ENCODE peak calls at places on chromosomes 3 and 15, in eight cellular contexts. One of them, this sample, is unnamed.

GRCh38 chr3:126356373-126357298 is 572 bp downstream of the KLF15 start:
- DNase-seq in NCI-H82: peak; percentile 72
- DNase-seq in NCI-H1930: no peak
- DNase-seq in activated gamma-delta T cell treated with Interleukin-2 at 50 U/mL for 16 hours: no peak
- DNase-seq in coronary artery: peak; percentile 86
- DNase-seq in A549: no peak
- DNase-seq in stimulated activated CD4-positive, alpha-beta T cell treated with anti-CD3 and anti-CD28 coated beads, Interleukin-15, amount 100 ng/mL, for 1 hour: no peak
- DNase-seq in activated B cell treated with CpG ODN at 0.5 μM for 24 hours: peak; percentile 24
- DNase-seq in this sample: no peak

GRCh38 chr3:155960060-155960459 is 89.6 kb downstream of the GMPS start:
- DNase-seq in NCI-H82: no peak
- DNase-seq in NCI-H1930: no peak
- DNase-seq in activated gamma-delta T cell treated with Interleukin-2 at 50 U/mL for 16 hours: no peak
- DNase-seq in coronary artery: no peak
- DNase-seq in A549: no peak
- DNase-seq in stimulated activated CD4-positive, alpha-beta T cell treated with anti-CD3 and anti-CD28 coated beads, Interleukin-15, amount 100 ng/mL, for 1 hour: no peak
- DNase-seq in activated B cell treated with CpG ODN at 0.5 μM for 24 hours: no peak
- DNase-seq in this sample: no peak

GRCh38 chr3:150083653-150084037 is 113.0 kb upstream of the PFN2 start:
- DNase-seq in NCI-H82: no peak
- DNase-seq in NCI-H1930: no peak
- DNase-seq in activated gamma-delta T cell treated with Interleukin-2 at 50 U/mL for 16 hours: no peak
- DNase-seq in coronary artery: no peak
- DNase-seq in A549: no peak
- DNase-seq in stimulated activated CD4-positive, alpha-beta T cell treated with anti-CD3 and anti-CD28 coated beads, Interleukin-15, amount 100 ng/mL, for 1 hour: no peak
- DNase-seq in activated B cell treated with CpG ODN at 0.5 μM for 24 hours: no peak
- DNase-seq in this sample: no peak

GRCh38 chr3:118884748-118885206 is 149.9 kb downstream of the IGSF11 start:
- DNase-seq in NCI-H82: peak; percentile 87
- DNase-seq in NCI-H1930: peak; percentile 49
- DNase-seq in activated gamma-delta T cell treated with Interleukin-2 at 50 U/mL for 16 hours: peak; percentile 73
- DNase-seq in coronary artery: no peak
- DNase-seq in A549: peak; percentile 40
- DNase-seq in stimulated activated CD4-positive, alpha-beta T cell treated with anti-CD3 and anti-CD28 coated beads, Interleukin-15, amount 100 ng/mL, for 1 hour: peak; percentile 71
- DNase-seq in activated B cell treated with CpG ODN at 0.5 μM for 24 hours: peak; percentile 44
- DNase-seq in this sample: peak; percentile 15

GRCh38 chr3:14867936-14868570 is 49.3 kb downstream of the FGD5 start:
- DNase-seq in NCI-H82: no peak
- DNase-seq in NCI-H1930: no peak
- DNase-seq in activated gamma-delta T cell treated with Interleukin-2 at 50 U/mL for 16 hours: no peak
- DNase-seq in coronary artery: no peak
- DNase-seq in A549: no peak
- DNase-seq in stimulated activated CD4-positive, alpha-beta T cell treated with anti-CD3 and anti-CD28 coated beads, Interleukin-15, amount 100 ng/mL, for 1 hour: no peak
- DNase-seq in activated B cell treated with CpG ODN at 0.5 μM for 24 hours: no peak
- DNase-seq in this sample: no peak

GRCh38 chr3:9994086-9994844 is 7.6 kb upstream of the EMC3 start:
- DNase-seq in NCI-H82: no peak
- DNase-seq in NCI-H1930: no peak
- DNase-seq in activated gamma-delta T cell treated with Interleukin-2 at 50 U/mL for 16 hours: no peak
- DNase-seq in coronary artery: no peak
- DNase-seq in A549: no peak
- DNase-seq in stimulated activated CD4-positive, alpha-beta T cell treated with anti-CD3 and anti-CD28 coated beads, Interleukin-15, amount 100 ng/mL, for 1 hour: no peak
- DNase-seq in activated B cell treated with CpG ODN at 0.5 μM for 24 hours: no peak
- DNase-seq in this sample: no peak

GRCh38 chr15:35471024-35471423 is 74.9 kb downstream of the DPH6 start:
- DNase-seq in NCI-H82: no peak
- DNase-seq in NCI-H1930: no peak
- DNase-seq in activated gamma-delta T cell treated with Interleukin-2 at 50 U/mL for 16 hours: no peak
- DNase-seq in coronary artery: no peak
- DNase-seq in A549: no peak
- DNase-seq in stimulated activated CD4-positive, alpha-beta T cell treated with anti-CD3 and anti-CD28 coated beads, Interleukin-15, amount 100 ng/mL, for 1 hour: no peak
- DNase-seq in activated B cell treated with CpG ODN at 0.5 μM for 24 hours: no peak
- DNase-seq in this sample: no peak

GRCh38 chr3:32421991-32422859 is 30.6 kb downstream of the CMTM7 start:
- DNase-seq in NCI-H82: no peak
- DNase-seq in NCI-H1930: no peak
- DNase-seq in activated gamma-delta T cell treated with Interleukin-2 at 50 U/mL for 16 hours: no peak
- DNase-seq in coronary artery: peak; percentile 90
- DNase-seq in A549: peak; percentile 10
- DNase-seq in stimulated activated CD4-positive, alpha-beta T cell treated with anti-CD3 and anti-CD28 coated beads, Interleukin-15, amount 100 ng/mL, for 1 hour: no peak
- DNase-seq in activated B cell treated with CpG ODN at 0.5 μM for 24 hours: no peak
- DNase-seq in this sample: peak; percentile 57

GRCh38 chr3:53146319-53146868 is 14.6 kb upstream of the PRKCD start:
- DNase-seq in NCI-H82: no peak
- DNase-seq in NCI-H1930: no peak
- DNase-seq in activated gamma-delta T cell treated with Interleukin-2 at 50 U/mL for 16 hours: no peak
- DNase-seq in coronary artery: no peak
- DNase-seq in A549: no peak
- DNase-seq in stimulated activated CD4-positive, alpha-beta T cell treated with anti-CD3 and anti-CD28 coated beads, Interleukin-15, amount 100 ng/mL, for 1 hour: no peak
- DNase-seq in activated B cell treated with CpG ODN at 0.5 μM for 24 hours: no peak
- DNase-seq in this sample: no peak

GRCh38 chr15:92812271-92812670 is 87.9 kb upstream of the CHD2 start:
- DNase-seq in NCI-H82: no peak
- DNase-seq in NCI-H1930: no peak
- DNase-seq in activated gamma-delta T cell treated with Interleukin-2 at 50 U/mL for 16 hours: no peak
- DNase-seq in coronary artery: no peak
- DNase-seq in A549: no peak
- DNase-seq in stimulated activated CD4-positive, alpha-beta T cell treated with anti-CD3 and anti-CD28 coated beads, Interleukin-15, amount 100 ng/mL, for 1 hour: no peak
- DNase-seq in activated B cell treated with CpG ODN at 0.5 μM for 24 hours: no peak
- DNase-seq in this sample: no peak

GRCh38 chr15:85142324-85142723 is 160.7 kb downstream of the PDE8A start:
- DNase-seq in NCI-H82: no peak
- DNase-seq in NCI-H1930: no peak
- DNase-seq in activated gamma-delta T cell treated with Interleukin-2 at 50 U/mL for 16 hours: no peak
- DNase-seq in coronary artery: no peak
- DNase-seq in A549: no peak
- DNase-seq in stimulated activated CD4-positive, alpha-beta T cell treated with anti-CD3 and anti-CD28 coated beads, Interleukin-15, amount 100 ng/mL, for 1 hour: no peak
- DNase-seq in activated B cell treated with CpG ODN at 0.5 μM for 24 hours: no peak
- DNase-seq in this sample: no peak

GRCh38 chr15:83698294-83698693 is 44.4 kb downstream of the ADAMTSL3 start:
- DNase-seq in NCI-H82: no peak
- DNase-seq in NCI-H1930: no peak
- DNase-seq in activated gamma-delta T cell treated with Interleukin-2 at 50 U/mL for 16 hours: no peak
- DNase-seq in coronary artery: no peak
- DNase-seq in A549: peak; percentile 47
- DNase-seq in stimulated activated CD4-positive, alpha-beta T cell treated with anti-CD3 and anti-CD28 coated beads, Interleukin-15, amount 100 ng/mL, for 1 hour: no peak
- DNase-seq in activated B cell treated with CpG ODN at 0.5 μM for 24 hours: no peak
- DNase-seq in this sample: peak; percentile 5

GRCh38 chr15:65757256-65757655 is 34.8 kb downstream of the DENND4A start:
- DNase-seq in NCI-H82: peak; percentile 69
- DNase-seq in NCI-H1930: no peak
- DNase-seq in activated gamma-delta T cell treated with Interleukin-2 at 50 U/mL for 16 hours: no peak
- DNase-seq in coronary artery: no peak
- DNase-seq in A549: no peak
- DNase-seq in stimulated activated CD4-positive, alpha-beta T cell treated with anti-CD3 and anti-CD28 coated beads, Interleukin-15, amount 100 ng/mL, for 1 hour: no peak
- DNase-seq in activated B cell treated with CpG ODN at 0.5 μM for 24 hours: no peak
- DNase-seq in this sample: no peak

This sample was measured in H54.